ENCODE peak calls at places on chromosomes 4 and X, in eight cellular contexts. Y is GM23248; M is lung; I is CD4-positive, alpha-beta memory T cell; F is cardiac muscle cell; L is CD8-positive, alpha-beta T cell; Z is fibroblast of mammary gland; H is right atrium auricular region. R is an unnamed sample.

GRCh38 chr4:81314196-81314896 is 99.3 kb upstream of the PRKG2 start:
- DNase-seq in L (no peak), Y (peak; percentile 81), M (peak; percentile 63), Z (peak; percentile 90), I (no peak), H (peak; percentile 70), F (peak; percentile 91), R (peak; percentile 17)

GRCh38 chr4:36414248-36414647 is 132.8 kb downstream of the DTHD1 start:
- DNase-seq in Z (no peak), Y (no peak), M (no peak), L (no peak), I (no peak), H (no peak), F (no peak), R (no peak)

GRCh38 chrX:13938766-13939530 is 90.7 kb downstream of the GEMIN8 start:
- DNase-seq in Y (no peak), I (no peak), F (no peak), H (no peak), L (no peak), M (no peak), Z (no peak), R (no peak)

GRCh38 chrX:63746278-63746677 is 38.7 kb downstream of the ARHGEF9 start:
- DNase-seq in I (peak; percentile 28), H (no peak), Y (no peak), L (no peak), F (no peak), Z (no peak), M (no peak), R (no peak)

GRCh38 chr4:105838082-105838481 is 57.2 kb upstream of the NPNT start:
- DNase-seq in I (no peak), F (no peak), Y (no peak), M (no peak), H (no peak), Z (no peak), L (no peak), R (no peak)

GRCh38 chr4:14023036-14023435 is 395.5 kb upstream of the BOD1L1 start:
- DNase-seq in L (no peak), Y (peak; percentile 52), H (no peak), M (no peak), F (no peak), Z (peak; percentile 57), I (no peak), R (no peak)

GRCh38 chr4:121216438-121216837 is 52.3 kb upstream of the TNIP3 start:
- DNase-seq in I (no peak), Z (no peak), Y (no peak), H (no peak), F (no peak), L (no peak), M (no peak), R (no peak)

GRCh38 chrX:53048169-53049126 is at the start of gene GPR173:
- DNase-seq in L (no peak), M (no peak), Z (peak; percentile 67), F (peak; percentile 79), Y (peak; percentile 64), H (no peak), I (no peak), R (no peak)

GRCh38 chr4:139099366-139099982 is 77.5 kb downstream of the ELF2 start:
- DNase-seq in Y (peak; percentile 85), F (peak; percentile 89), H (no peak), M (peak; percentile 72), Z (peak; percentile 89), I (peak; percentile 72), L (peak; percentile 58), R (peak; percentile 37)

GRCh38 chr4:54414545-54414944 is 185.5 kb downstream of the PDGFRA start:
- DNase-seq in M (no peak), I (no peak), Z (no peak), Y (no peak), H (no peak), L (no peak), F (no peak), R (no peak)

GRCh38 chr4:87010192-87010591 is 75.4 kb downstream of the AFF1 start:
- DNase-seq in L (no peak), Y (no peak), Z (no peak), H (no peak), M (no peak), I (no peak), F (no peak), R (no peak)

GRCh38 chr4:185889566-185889965 is 77.6 kb upstream of the SORBS2 start:
- DNase-seq in M (no peak), Y (no peak), Z (no peak), H (no peak), L (no peak), I (no peak), F (no peak), R (no peak)

GRCh38 chrX:50107470-50107869 is 93.3 kb downstream of the AKAP4 start:
- DNase-seq in Z (peak; percentile 23), H (no peak), L (no peak), F (peak; percentile 2), M (no peak), Y (peak; percentile 42), I (no peak), R (no peak)

GRCh38 chr4:78534286-78534955 is 17.1 kb upstream of the ANXA3 start:
- DNase-seq in L (no peak), Z (no peak), I (no peak), M (no peak), Y (peak; percentile 44), H (no peak), F (no peak), R (no peak)

GRCh38 chr4:117771647-117772337 is 262.5 kb upstream of the NDST3 start:
- DNase-seq in H (no peak), L (no peak), M (no peak), Z (no peak), I (no peak), F (no peak), Y (no peak), R (no peak)

GRCh38 chr4:74997942-74998341 is 65.0 kb downstream of the PARM1 start:
- DNase-seq in H (no peak), I (no peak), M (no peak), Z (no peak), Y (no peak), L (no peak), F (no peak), R (no peak)

GRCh38 chr4:25818293-25819240 is 44.2 kb downstream of the SEL1L3 start:
- DNase-seq in M (no peak), Z (peak; percentile 76), Y (peak; percentile 62), H (no peak), I (no peak), L (no peak), F (peak; percentile 29), R (no peak)

GRCh38 chrX:30309139-30309571 is at the start of gene NR0B1:
- DNase-seq in F (peak; percentile 4), Z (no peak), Y (peak; percentile 31), H (no peak), L (no peak), M (no peak), I (no peak), R (no peak)

GRCh38 chr4:137823007-137823406 is 290.7 kb upstream of the PCDH18 start:
- DNase-seq in I (no peak), L (no peak), F (no peak), M (no peak), Z (no peak), Y (no peak), H (no peak), R (no peak)

GRCh38 chr4:109574931-109575804 is 15.1 kb downstream of the MCUB start:
- DNase-seq in Y (no peak), F (no peak), M (no peak), I (no peak), H (no peak), L (no peak), Z (no peak), R (no peak)

DNA sequence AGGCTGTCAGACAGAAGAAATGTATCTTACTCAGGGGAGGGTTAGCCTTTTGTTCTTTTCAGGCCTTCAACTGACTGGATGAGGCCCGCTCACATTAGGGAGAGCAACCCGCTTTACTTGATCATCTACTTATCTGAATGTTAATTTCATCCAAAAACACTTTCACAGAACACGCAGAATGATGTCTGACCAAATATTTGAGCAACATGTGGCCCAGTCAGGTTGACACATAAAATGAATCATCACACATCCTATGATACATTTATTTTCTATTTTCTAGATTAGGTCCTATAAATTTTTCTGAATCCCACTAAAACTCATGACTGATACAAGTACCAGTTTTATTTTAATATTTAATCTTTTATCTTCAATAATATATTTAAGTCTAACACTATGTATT is 260.3 kb downstream of the IL15 start:
- DNase-seq in I (no peak), Y (peak; percentile 33), L (no peak), F (no peak), H (no peak), Z (peak; percentile 24), M (no peak), R (no peak)
- H3K4me3 ChIP-seq in I (no peak overlapping the region), Y (no peak overlapping the region), L (no peak overlapping the region), F (no peak overlapping the region), H (no peak overlapping the region), Z (no peak overlapping the region), M (no peak overlapping the region), R (no peak overlapping the region)

GRCh38 chr4:15479913-15480185 is 10.2 kb downstream of the CC2D2A start:
- DNase-seq in M (no peak), I (no peak), Z (peak; percentile 81), H (no peak), F (peak; percentile 51), L (no peak), Y (peak; percentile 75), R (no peak)
- H3K4me3 ChIP-seq in M (peak overlapping the region; percentile 9), I (no peak overlapping the region), Z (peak overlapping the region; percentile 83), H (peak overlapping the region; percentile 45), F (peak overlapping the region; percentile 28), L (no peak overlapping the region), Y (peak overlapping the region; percentile 74), R (no peak overlapping the region)

DNA sequence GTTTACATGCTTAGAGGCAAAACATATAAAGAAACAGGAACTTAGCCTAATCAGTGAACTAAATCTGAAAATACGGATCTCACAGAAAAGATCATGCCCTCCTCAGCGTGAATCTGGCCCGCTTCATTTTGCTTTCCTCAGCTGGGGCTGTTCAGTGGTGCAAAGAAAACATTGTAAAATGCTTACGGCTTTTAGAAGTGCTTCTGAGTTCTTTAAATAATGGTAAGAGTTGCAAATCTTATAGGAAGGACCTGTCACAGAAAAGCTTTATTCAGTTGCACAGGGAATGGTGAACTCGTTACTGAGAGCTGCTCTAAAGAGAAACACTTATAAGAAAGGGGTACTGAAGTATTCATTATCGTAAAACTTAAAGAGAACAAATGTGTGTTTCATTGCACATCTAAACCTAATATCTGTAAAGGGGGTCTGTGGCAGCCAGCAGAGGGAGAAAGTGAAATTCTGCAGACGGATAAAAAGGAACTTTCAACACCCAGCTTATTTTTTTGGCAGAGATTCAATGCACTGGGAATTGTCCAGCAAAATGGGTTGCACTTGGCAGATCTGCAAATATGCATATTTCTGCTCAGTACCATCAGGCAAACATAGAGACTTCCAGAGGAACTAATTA is 139.2 kb upstream of the ANK2 start:
- DNase-seq in Z (peak; percentile 73), L (no peak), I (no peak), F (peak; percentile 90), H (no peak), M (no peak), Y (peak; percentile 70), R (no peak)
- H3K4me3 ChIP-seq in Z (peak overlapping the region; percentile 5), L (no peak overlapping the region), I (no peak overlapping the region), F (no peak overlapping the region), H (peak overlapping the region; percentile 32), M (no peak overlapping the region), Y (peak overlapping the region; percentile 49), R (peak overlapping the region; percentile 35)

GRCh38 chr4:101655005-101655404 is 135.5 kb upstream of the BANK1 start:
- DNase-seq in L (no peak), F (no peak), Z (no peak), M (no peak), H (no peak), Y (no peak), I (no peak), R (no peak)

GRCh38 chr4:101655847-101656246 is 134.7 kb upstream of the BANK1 start:
- DNase-seq in L (no peak), F (no peak), I (no peak), H (no peak), M (no peak), Z (no peak), Y (no peak), R (no peak)

GRCh38 chr4:101660607-101661006 is 129.9 kb upstream of the BANK1 start:
- DNase-seq in L (no peak), Y (peak; percentile 16), H (no peak), Z (peak; percentile 34), I (no peak), M (no peak), F (no peak), R (no peak)
- H3K4me3 ChIP-seq in L (no peak overlapping the region), Y (no peak overlapping the region), H (no peak overlapping the region), Z (no peak overlapping the region), I (no peak overlapping the region), M (no peak overlapping the region), F (no peak overlapping the region), R (no peak overlapping the region)

R was measured in GM06990.